ENCODE peak calls at places on chromosome 7, in six cellular contexts. V is HepG2, U is H1, G is K562, C is GM12892, Y is GM12878. W is an unnamed sample.

GRCh38 chr7:30148951-30149459 is 14.2 kb downstream of the MTURN start:
- DNase-seq in V (no peak), U (no peak), G (no peak), C (no peak), Y (no peak), W (no peak)

GRCh38 chr7:128022631-128023532 is 8.4 kb downstream of the LRRC4 start:
- DNase-seq in V (no peak), U (no peak), G (no peak), C (no peak), Y (no peak), W (no peak)

GRCh38 chr7:111089822-111090426 is 1.0 kb upstream of the LRRN3 start:
- DNase-seq in V (peak), U (no peak), G (peak), C (no peak), Y (no peak), W (no peak)

GRCh38 chr7:14988941-14989340 is 86.4 kb upstream of the DGKB start:
- DNase-seq in V (no peak), U (no peak), G (no peak), C (no peak), Y (no peak), W (no peak)

GRCh38 chr7:150324366-150324961 is 1.1 kb upstream of the ACTR3C start:
- DNase-seq in V (peak), U (no peak), G (peak), C (no peak), Y (no peak), W (no peak)

GRCh38 chr7:21374134-21374533 is 53.7 kb upstream of the SP4 start:
- DNase-seq in V (no peak), U (no peak), G (no peak), C (no peak), Y (no peak), W (no peak)

GRCh38 chr7:18177815-18178660 is 150.4 kb upstream of the PRPS1L1 start:
- DNase-seq in V (peak), U (no peak), G (peak), C (peak), Y (peak), W (peak)

GRCh38 chr7:94417261-94417660 is 22.6 kb downstream of the COL1A2 start:
- DNase-seq in V (no peak), U (no peak), G (no peak), C (no peak), Y (no peak), W (no peak)

GRCh38 chr7:157011333-157012112 is 1.1 kb upstream of the MNX1 start:
- DNase-seq in V (peak), U (peak), G (no peak), C (no peak), Y (no peak), W (no peak)

GRCh38 chr7:18624436-18624835 is 128.9 kb downstream of the HDAC9 start:
- DNase-seq in V (no peak), U (no peak), G (no peak), C (no peak), Y (no peak), W (no peak)

GRCh38 chr7:13540429-13540828 is 449.0 kb downstream of the ETV1 start:
- DNase-seq in V (no peak), U (no peak), G (no peak), C (no peak), Y (no peak), W (no peak)

GRCh38 chr7:135803143-135803542 is 54.5 kb upstream of the FAM180A start:
- DNase-seq in V (no peak), U (no peak), G (peak), C (no peak), Y (no peak), W (no peak)

GRCh38 chr7:25720427-25720826 is 431.6 kb upstream of the NFE2L3 start:
- DNase-seq in V (no peak), U (no peak), G (peak), C (no peak), Y (no peak), W (peak)

GRCh38 chr7:77797734-77798393 is 370 bp downstream of the TMEM60 start:
- DNase-seq in V (no peak), U (no peak), G (no peak), C (no peak), Y (no peak), W (no peak)

GRCh38 chr7:12607134-12607533 is 36.6 kb downstream of the SCIN start:
- DNase-seq in V (no peak), U (no peak), G (no peak), C (no peak), Y (no peak), W (no peak)

GRCh38 chr7:37916673-37917660 is at the start of gene SFRP4:
- DNase-seq in V (peak), U (peak), G (peak), C (no peak), Y (no peak), W (no peak)

GRCh38 chr7:46681865-46682503 is 760.9 kb upstream of the IGFBP3 start:
- DNase-seq in V (no peak), U (no peak), G (no peak), C (no peak), Y (no peak), W (no peak)

GRCh38 chr7:47256016-47256415 is 325.9 kb downstream of the TNS3 start:
- DNase-seq in V (no peak), U (no peak), G (no peak), C (no peak), Y (no peak), W (no peak)

GRCh38 chr7:1112625-1113547 is 25.0 kb downstream of the GPER1 start:
- DNase-seq in V (no peak), U (no peak), G (no peak), C (no peak), Y (no peak), W (no peak)

GRCh38 chr7:112140600-112140999 is 65.6 kb downstream of the DOCK4 start:
- DNase-seq in V (no peak), U (no peak), G (no peak), C (no peak), Y (no peak), W (no peak)

GRCh38 chr7:95549818-95550529 is 46.3 kb downstream of the PDK4 start:
- DNase-seq in V (no peak), U (no peak), G (no peak), C (no peak), Y (no peak), W (no peak)

GRCh38 chr7:34463830-34464229 is 194.2 kb upstream of the NPSR1 start:
- DNase-seq in V (peak), U (no peak), G (no peak), C (no peak), Y (no peak), W (no peak)

GRCh38 chr7:31970501-31970900 is 99.7 kb downstream of the PDE1C start:
- DNase-seq in V (no peak), U (no peak), G (no peak), C (no peak), Y (no peak), W (no peak)

GRCh38 chr7:37320140-37320839 is 128.4 kb downstream of the ELMO1 start:
- DNase-seq in V (peak), U (no peak), G (no peak), C (no peak), Y (no peak), W (no peak)

GRCh38 chr7:75913437-75913836 is 1.5 kb upstream of the POR start:
- DNase-seq in V (no peak), U (no peak), G (no peak), C (no peak), Y (no peak), W (no peak)

GRCh38 chr7:30844916-30845315 is 66.7 kb upstream of the AQP1 start:
- DNase-seq in V (no peak), U (no peak), G (no peak), C (no peak), Y (no peak), W (no peak)

DNA sequence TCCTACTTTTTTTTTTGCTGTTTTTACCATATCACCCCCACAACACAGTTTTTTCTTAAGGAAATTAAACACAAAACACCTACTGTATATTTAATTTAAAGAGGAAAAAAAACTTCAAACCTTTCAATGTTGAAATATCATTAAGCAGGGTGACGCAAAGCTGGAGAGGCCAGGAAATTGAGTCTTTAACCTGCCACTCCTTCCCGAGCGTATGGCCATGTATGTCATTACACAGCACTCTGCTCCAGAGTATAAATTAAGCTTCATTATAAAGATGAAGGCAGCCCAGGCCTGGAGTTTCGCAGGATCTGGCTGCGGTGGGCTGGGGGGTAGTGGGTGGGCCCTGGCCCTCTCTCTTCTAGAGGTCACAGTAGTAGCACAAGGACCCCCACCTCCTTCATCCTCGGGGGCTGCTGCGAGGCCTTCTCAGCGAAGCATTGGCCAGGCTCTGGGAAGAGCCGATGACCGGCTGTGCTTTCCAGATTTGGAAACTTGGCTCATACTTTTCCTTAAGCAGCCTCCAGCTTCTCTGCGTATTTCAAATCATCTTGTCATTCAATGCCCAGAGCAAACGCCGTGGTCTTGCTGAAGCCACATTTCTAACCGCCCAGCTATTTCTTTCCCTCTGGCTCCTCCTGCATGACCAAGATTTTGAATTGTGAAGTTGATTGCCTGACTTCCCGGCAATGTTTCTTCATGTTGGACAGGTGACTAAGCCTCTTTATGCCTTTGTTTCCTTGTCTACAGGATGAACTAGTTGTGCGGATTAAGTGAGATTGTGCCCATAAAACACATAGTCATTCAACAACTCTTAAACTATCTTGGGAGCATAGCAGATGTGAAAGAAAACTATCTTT is 765.1 kb downstream of the SUGCT start:
- DNase-seq in V (no peak), U (no peak), G (no peak), C (no peak), Y (no peak), W (no peak)
- TF ChIP-seq TAF1 in V (no peak), U (no peak), G (no peak), C (no peak), Y (no peak), W (no peak)

DNA sequence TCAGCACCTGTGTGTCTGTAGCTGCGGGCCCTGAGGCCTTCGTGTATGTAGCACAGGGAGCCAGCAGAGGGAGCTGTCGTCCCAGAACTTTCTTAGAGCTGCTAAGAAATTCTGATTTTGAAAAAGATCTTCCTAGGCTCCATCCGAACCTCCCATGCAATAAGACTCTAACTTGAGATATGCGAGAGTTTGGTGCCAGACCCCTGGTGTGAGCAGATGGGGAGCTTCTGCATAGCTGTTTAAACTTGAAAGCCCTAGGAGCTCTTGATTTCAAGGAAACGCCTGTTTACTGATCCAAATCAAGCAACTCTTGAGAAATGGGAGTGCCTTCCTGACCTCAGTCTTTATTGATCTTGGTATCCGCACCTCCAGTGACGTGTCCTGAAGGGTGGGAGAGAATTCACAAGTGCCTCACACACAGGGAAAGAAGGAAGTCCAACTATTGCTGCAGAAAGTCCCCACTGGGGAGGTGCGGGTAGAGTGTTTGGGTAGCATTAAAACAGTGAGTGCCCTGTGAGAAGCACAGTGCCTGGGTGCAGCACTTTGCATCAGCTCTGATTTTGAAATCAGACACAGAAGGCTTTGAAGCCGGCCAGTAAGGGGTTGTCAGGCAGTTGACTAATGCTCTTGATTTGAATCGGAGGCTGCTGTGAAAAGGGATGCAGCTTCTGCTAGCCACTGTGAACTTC is 66.4 kb upstream of the STRIP2 start:
- DNase-seq in V (peak), U (peak), G (peak), C (peak), Y (peak), W (peak)
- TF ChIP-seq POLR2A in V (no peak), U (no peak), G (no peak), C (peak), Y (peak), W (no peak)

GRCh38 chr7:5532520-5533335 is 109.1 kb upstream of the TNRC18 start:
- DNase-seq in V (peak), U (peak), G (peak), C (peak), Y (peak), W (peak)
- TF ChIP-seq TAF1 in V (peak), U (peak), G (peak), C (peak), Y (peak), W (peak)

GRCh38 chr7:80622531-80622930 is 15.9 kb upstream of the CD36 start:
- DNase-seq in V (no peak), U (no peak), G (no peak), C (no peak), Y (no peak), W (no peak)
- TF ChIP-seq POLR2A in V (no peak), U (no peak), G (no peak), C (no peak), Y (no peak), W (no peak)

GRCh38 chr7:73423519-73424485 is 9.8 kb upstream of the FZD9 start:
- DNase-seq in V (peak), U (peak), G (no peak), C (no peak), Y (no peak), W (no peak)
- TF ChIP-seq TAF1 in V (no peak), U (no peak), G (no peak), C (no peak), Y (no peak), W (no peak)

DNA sequence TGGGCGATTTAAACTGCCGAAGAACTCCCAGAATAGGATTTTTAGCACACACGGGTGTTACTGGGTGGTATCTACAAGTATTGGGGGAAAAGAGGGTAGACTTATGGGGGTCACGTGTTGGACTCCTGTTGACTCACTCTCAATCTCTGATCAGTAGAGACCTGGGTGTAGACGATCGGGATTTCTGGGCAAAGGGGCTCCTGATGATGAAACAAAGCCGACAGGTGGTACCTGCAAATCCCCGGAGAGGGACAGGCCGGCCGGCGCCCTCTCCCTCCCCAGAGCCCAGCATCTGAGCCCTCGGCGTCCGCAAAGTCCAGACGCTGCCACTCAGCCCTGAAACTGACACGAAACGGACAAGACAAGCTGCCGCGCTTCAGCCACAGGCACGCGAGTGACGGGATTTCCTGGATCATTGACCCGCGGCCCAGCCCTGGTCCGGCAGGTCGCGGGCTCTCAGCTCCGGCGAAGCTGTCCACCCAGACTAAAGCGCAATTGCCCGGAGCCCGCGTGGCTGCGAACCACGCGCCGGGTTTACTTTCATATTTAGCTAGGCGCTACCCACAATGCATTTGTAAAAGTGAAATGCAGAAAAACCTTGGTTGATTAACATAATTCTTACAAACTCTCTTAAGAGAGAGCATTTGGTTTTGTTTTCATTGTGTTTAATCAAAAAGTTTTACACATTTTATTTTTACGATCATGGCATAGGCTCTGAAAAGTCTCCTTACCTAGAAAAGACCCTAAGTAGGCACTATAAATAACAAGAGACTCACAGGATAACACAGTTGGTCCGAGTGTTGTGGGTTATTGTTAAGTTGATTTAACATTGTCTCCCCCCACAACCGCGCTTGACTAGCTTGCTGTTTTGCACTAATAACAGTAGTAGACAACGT is 56.9 kb upstream of the EZH2 start:
- DNase-seq in V (peak), U (peak), G (peak), C (peak), Y (peak), W (peak)
- TF ChIP-seq POLR2A in V (peak), U (no peak), G (peak), C (peak), Y (peak), W (peak)

DNA sequence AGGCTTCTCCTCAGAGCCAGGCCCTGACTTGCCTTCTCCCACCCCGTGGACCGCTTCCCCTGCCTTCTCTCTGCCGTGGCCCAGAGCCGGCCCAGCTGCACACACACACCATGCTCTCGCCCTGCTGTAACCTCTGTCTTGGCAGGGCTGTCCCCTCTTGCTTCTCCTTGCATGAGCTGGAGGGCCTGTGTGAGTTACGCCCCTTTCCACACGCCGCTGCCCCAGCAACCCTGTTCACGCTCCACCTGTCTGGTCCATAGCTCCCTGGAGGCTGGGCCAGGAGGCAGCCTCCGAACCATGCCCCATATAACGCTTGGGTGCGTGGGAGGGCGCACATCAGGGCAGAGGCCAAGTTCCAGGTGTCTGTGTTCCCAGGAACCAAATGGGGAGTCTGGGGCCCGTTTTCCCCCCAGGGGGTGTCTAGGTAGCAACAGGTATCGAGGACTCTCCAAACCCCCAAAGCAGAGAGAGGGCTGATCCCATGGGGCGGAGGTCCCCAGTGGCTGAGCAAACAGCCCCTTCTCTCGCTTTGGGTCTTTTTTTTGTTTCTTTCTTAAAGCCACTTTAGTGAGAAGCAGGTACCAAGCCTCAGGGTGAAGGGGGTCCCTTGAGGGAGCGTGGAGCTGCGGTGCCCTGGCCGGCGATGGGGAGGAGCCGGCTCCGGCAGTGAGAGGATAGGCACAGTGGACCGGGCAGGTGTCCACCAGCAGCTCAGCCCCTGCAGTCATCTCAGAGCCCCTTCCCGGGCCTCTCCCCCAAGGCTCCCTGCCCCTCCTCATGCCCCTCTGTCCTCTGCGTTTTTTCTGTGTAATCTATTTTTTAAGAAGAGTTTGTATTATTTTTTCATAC is 38.0 kb downstream of the LIMK1 start:
- DNase-seq in V (no peak), U (no peak), G (no peak), C (no peak), Y (no peak), W (no peak)
- TF ChIP-seq TAF1 in V (no peak), U (no peak), G (no peak), C (no peak), Y (no peak), W (no peak)

DNA sequence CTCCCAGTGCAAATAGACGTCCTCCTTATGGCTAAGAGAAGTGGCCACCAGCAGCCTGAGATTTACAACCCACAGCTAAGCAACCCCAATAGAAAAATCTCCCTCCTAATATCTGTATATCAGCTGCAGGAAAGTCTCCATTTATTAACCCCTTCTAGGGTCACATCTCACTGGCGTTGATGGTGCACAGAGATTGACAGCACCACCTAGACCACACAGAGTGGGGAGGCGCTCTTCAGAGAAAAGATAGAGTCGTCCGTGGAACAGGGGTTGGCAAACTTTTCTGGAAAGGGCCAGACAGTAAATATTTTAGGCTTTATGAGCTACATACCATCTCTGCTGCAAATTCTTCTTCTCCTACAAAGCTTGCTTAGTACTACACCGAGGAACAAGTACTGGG is 60.0 kb downstream of the NAMPT start:
- DNase-seq in V (no peak), U (no peak), G (no peak), C (no peak), Y (no peak), W (no peak)
- TF ChIP-seq POLR2A in V (no peak), U (no peak), G (no peak), C (no peak), Y (no peak), W (no peak)

DNA sequence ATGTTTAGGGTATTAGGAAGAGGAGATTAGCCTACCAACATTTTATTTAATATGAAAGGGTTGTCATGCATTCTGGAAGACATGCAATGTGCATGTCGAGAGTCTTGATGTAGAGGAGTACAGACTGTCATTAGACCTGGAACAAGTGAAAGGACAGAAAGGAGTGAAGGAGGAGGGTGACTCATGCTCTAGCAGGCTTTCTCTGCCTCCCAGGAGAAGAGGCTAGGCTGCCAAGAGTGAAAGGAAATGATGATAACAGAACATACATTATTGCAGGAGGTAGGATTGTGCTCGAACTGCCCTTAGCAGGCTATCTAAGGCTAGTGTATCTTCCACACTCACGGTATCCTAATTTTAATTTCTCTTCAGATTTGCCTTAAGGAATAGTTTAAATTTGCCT is 228.8 kb downstream of the EXOC4 start:
- DNase-seq in V (no peak), U (no peak), G (no peak), C (no peak), Y (no peak), W (no peak)
- TF ChIP-seq TAF1 in V (no peak), U (no peak), G (no peak), C (no peak), Y (no peak), W (no peak)